ENCODE peak calls at places on chromosomes 2 and 18, in six cellular contexts. F is fibroblast of pulmonary artery, C is BJ, W is pancreas, H is tibial artery, Q is left ventricle myocardium inferior. G is an unnamed sample.

GRCh38 chr2:191150121-191150450 is 708 bp downstream of the STAT4 start:
- DNase-seq in C (no peak), H (no peak), W (no peak), F (no peak), Q (no peak), G (no peak)

GRCh38 chr2:36271266-36271665 is 84.3 kb upstream of the CRIM1 start:
- DNase-seq in H (no peak), Q (no peak), C (no peak), F (no peak), W (no peak), G (no peak)

GRCh38 chr2:73994544-73994831 is 9.8 kb downstream of the TET3 start:
- DNase-seq in C (no peak), W (no peak), F (no peak), Q (no peak), H (no peak), G (no peak)

GRCh38 chr2:128004509-128004908 is 23.4 kb downstream of the SAP130 start:
- DNase-seq in C (no peak), F (no peak), H (no peak), Q (no peak), W (no peak), G (no peak)

GRCh38 chr18:59959079-59959478 is 59.3 kb downstream of the PMAIP1 start:
- DNase-seq in C (no peak), H (no peak), W (no peak), F (no peak), Q (no peak), G (no peak)

GRCh38 chr18:55095579-55095978 is 136.3 kb upstream of the CCDC68 start:
- DNase-seq in Q (no peak), C (no peak), F (no peak), H (no peak), W (no peak), G (no peak)

GRCh38 chr18:45463433-45463832 is 151.8 kb upstream of the SLC14A2 start:
- DNase-seq in C (no peak), Q (no peak), F (no peak), W (no peak), H (no peak), G (no peak)

GRCh38 chr2:43227830-43228280 is 1.4 kb upstream of the ZFP36L2 start:
- DNase-seq in F (no peak), C (no peak), W (no peak), Q (no peak), H (no peak), G (no peak)

GRCh38 chr2:240450532-240451107 is 15.2 kb downstream of the GPC1 start:
- DNase-seq in H (no peak), F (no peak), C (no peak), Q (no peak), W (no peak), G (no peak)

GRCh38 chr2:10424051-10424450 is 24.1 kb downstream of the ODC1 start:
- DNase-seq in F (peak), W (no peak), Q (no peak), H (no peak), C (no peak), G (no peak)

GRCh38 chr2:162732946-162733698 is 105.4 kb downstream of the KCNH7 start:
- DNase-seq in Q (no peak), H (no peak), C (no peak), W (no peak), F (no peak), G (no peak)

GRCh38 chr2:190303642-190304041 is 16.0 kb downstream of the HIBCH start:
- DNase-seq in C (no peak), F (peak), Q (no peak), W (no peak), H (no peak), G (no peak)

GRCh38 chr18:27004056-27004829 is 138.7 kb upstream of the AQP4 start:
- DNase-seq in C (no peak), Q (no peak), W (no peak), H (no peak), F (peak), G (no peak)

GRCh38 chr2:173891315-173892037 is 73.7 kb downstream of the SP3 start:
- DNase-seq in F (no peak), H (no peak), C (no peak), Q (no peak), W (no peak), G (no peak)

GRCh38 chr18:50866765-50867164 is 12.2 kb upstream of the ME2 start:
- DNase-seq in F (peak), Q (no peak), W (no peak), C (no peak), H (no peak), G (no peak)

GRCh38 chr2:27915191-27915590 is 24.7 kb downstream of the BABAM2 start:
- DNase-seq in F (peak), W (no peak), Q (no peak), H (peak), C (no peak), G (no peak)

GRCh38 chr18:31399336-31400032 is 22.9 kb downstream of the DSG4 start:
- DNase-seq in C (no peak), W (no peak), Q (no peak), H (no peak), F (no peak), G (no peak)

GRCh38 chr2:46303822-46304221 is 6.6 kb downstream of the EPAS1 start:
- DNase-seq in H (no peak), F (no peak), Q (no peak), C (no peak), W (no peak), G (no peak)

GRCh38 chr2:96636772-96637171 is 1.3 kb downstream of the KANSL3 start:
- DNase-seq in F (no peak), W (no peak), H (no peak), C (no peak), Q (no peak), G (no peak)

GRCh38 chr2:202019689-202020450 is 13.8 kb upstream of the FZD7 start:
- DNase-seq in F (no peak), W (no peak), C (no peak), Q (peak), H (no peak), G (no peak)

GRCh38 chr2:19540739-19541503 is 182.5 kb upstream of the OSR1 start:
- DNase-seq in F (peak), W (no peak), H (no peak), Q (no peak), C (peak), G (peak)

GRCh38 chr2:190627881-190628412 is 20.9 kb upstream of the NAB1 start:
- DNase-seq in W (peak), C (no peak), H (no peak), F (peak), Q (peak), G (no peak)

GRCh38 chr2:127614246-127614645 is 31.7 kb upstream of the GPR17 start:
- DNase-seq in F (no peak), H (no peak), W (no peak), C (no peak), Q (no peak), G (no peak)

GRCh38 chr2:225766431-225766830 is 366.9 kb downstream of the NYAP2 start:
- DNase-seq in Q (no peak), W (no peak), H (no peak), F (peak), C (no peak), G (no peak)

GRCh38 chr2:177254433-177255226 is 9.9 kb downstream of the NFE2L2 start:
- DNase-seq in H (no peak), W (peak), Q (no peak), C (no peak), F (peak), G (no peak)

GRCh38 chr2:47510745-47511144 is 107.8 kb downstream of the MSH2 start:
- DNase-seq in Q (no peak), W (no peak), H (no peak), F (no peak), C (no peak), G (no peak)

GRCh38 chr2:240934701-240935100 is 28.6 kb downstream of the CROCC2 start:
- DNase-seq in H (peak), C (no peak), F (no peak), W (peak), Q (no peak), G (no peak)

GRCh38 chr2:111990856-111991255 is 64.2 kb upstream of the TMEM87B start:
- DNase-seq in W (no peak), C (no peak), Q (no peak), F (no peak), H (no peak), G (no peak)

GRCh38 chr2:152720794-152721193 is 2.4 kb downstream of the ARL6IP6 start:
- DNase-seq in W (no peak), Q (no peak), C (no peak), H (no peak), F (no peak), G (no peak)

GRCh38 chr2:230319211-230319862 is 7.7 kb upstream of the SP140L start:
- DNase-seq in F (no peak), W (no peak), Q (no peak), H (no peak), C (no peak), G (no peak)

DNA sequence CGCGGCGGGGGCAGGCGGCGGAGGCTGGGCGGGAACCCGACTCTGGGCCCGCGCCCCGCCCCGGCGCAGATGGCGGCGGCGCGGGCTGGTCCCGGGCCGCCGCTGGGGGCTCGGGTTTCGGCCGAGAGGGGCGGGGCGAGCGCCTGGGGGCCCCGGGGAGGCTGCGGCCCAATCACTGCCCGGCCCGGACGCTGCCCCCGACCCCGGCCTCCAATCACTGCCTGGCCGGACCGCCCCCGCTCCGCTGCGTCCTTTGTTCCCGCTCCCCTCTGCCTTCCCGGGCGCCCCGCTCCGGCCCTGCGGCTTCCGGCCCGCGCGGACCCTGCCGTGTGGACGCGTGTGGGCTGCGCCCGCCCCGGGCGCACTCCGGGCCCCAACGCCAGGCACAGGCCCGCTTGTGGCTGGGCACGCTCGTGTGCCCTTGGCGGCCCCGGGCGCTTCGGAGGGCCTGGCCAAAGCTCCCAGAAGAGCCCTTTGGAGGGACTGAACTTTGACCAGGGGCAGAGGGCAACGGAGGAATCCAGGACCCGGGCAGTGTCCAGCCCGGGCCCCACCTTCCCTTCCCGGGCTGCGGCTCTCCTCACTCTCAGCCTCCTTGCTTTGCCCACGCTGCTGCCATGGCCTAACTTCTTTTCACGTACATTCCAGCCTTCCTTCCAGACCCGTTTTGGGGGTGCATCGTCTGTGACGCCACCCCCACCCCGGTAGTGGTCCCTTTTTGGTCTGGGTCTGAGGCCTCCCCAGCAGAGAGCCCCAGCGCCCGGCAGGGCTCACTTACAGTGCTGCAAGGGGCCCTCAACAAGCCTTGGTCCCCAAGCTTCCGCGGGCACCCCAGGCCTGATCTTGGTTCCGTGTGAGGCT is 27.1 kb upstream of the PTMA start:
- DNase-seq in H (peak), Q (peak), C (no peak), W (peak), F (peak), G (no peak)
- TF ChIP-seq CTCF in H (no peak), Q (no peak), C (no peak), W (no peak), F (no peak), G (no peak)

GRCh38 chr2:17752281-17752680 is 1.3 kb downstream of the SMC6 start:
- DNase-seq in Q (no peak), W (no peak), H (no peak), F (no peak), C (no peak), G (no peak)
- H3K4me3 ChIP-seq in Q (peak), W (no peak), H (no peak), F (peak), C (no peak), G (peak)

GRCh38 chr2:196845371-196845770 is 36.2 kb upstream of the C2orf66 start:
- DNase-seq in F (no peak), C (no peak), Q (no peak), W (no peak), H (no peak), G (no peak)

GRCh38 chr2:196846295-196846694 is 37.1 kb upstream of the C2orf66 start:
- DNase-seq in C (no peak), H (no peak), W (no peak), F (no peak), Q (no peak), G (no peak)

GRCh38 chr2:196853301-196854087 is 44.3 kb upstream of the C2orf66 start:
- DNase-seq in W (no peak), F (no peak), C (no peak), Q (no peak), H (no peak), G (no peak)

GRCh38 chr2:196851068-196851467 is 41.9 kb upstream of the C2orf66 start:
- DNase-seq in Q (no peak), C (no peak), F (no peak), H (no peak), W (no peak), G (no peak)

GRCh38 chr2:196849895-196850294 is 40.7 kb upstream of the C2orf66 start:
- DNase-seq in W (no peak), C (no peak), Q (no peak), F (peak), H (no peak), G (no peak)
- TF ChIP-seq CTCF in W (no peak), C (peak), Q (peak), F (peak), H (no peak), G (peak)

DNA sequence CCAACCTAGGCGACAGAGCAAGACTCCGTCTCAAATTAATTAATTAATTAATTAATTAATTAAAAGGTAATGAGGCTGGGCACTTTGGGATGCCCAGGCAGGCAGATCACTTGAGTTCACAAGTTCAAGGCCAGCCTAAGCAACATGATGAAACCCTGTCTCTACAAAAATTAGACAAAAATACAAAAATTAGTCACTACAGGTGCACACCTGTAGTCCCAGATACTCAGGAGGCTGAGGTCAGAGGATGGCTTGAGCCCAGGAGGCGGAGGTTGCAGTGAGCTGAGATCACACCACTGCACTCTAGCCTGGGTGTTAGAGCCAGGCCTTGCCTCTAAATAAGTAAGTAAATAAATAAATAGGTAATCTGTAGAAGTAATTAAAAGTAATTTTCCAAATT is 6.8 kb downstream of the SF3B1 start:
- DNase-seq in F (no peak), H (no peak), C (no peak), W (no peak), Q (no peak), G (no peak)
- H3K4me3 ChIP-seq in F (no peak), H (no peak), C (no peak), W (no peak), Q (no peak), G (no peak)

GRCh38 chr18:25176516-25177042 is 175.4 kb downstream of the ZNF521 start:
- DNase-seq in C (no peak), F (no peak), H (no peak), Q (no peak), W (no peak), G (no peak)
- TF ChIP-seq CTCF in C (no peak), F (no peak), H (no peak), Q (no peak), W (no peak), G (no peak)

GRCh38 chr2:219284501-219285347 is 5.6 kb downstream of the DNAJB2 start:
- DNase-seq in F (no peak), H (no peak), W (no peak), Q (no peak), C (no peak), G (no peak)

GRCh38 chr2:219285348-219285685 is 6.2 kb downstream of the DNAJB2 start:
- DNase-seq in H (no peak), Q (no peak), W (no peak), C (no peak), F (no peak), G (no peak)

GRCh38 chr2:219287569-219288265 is 8.6 kb downstream of the DNAJB2 start:
- DNase-seq in W (no peak), Q (no peak), C (no peak), F (no peak), H (no peak), G (no peak)

GRCh38 chr2:219286436-219287115 is 7.4 kb downstream of the DNAJB2 start:
- DNase-seq in C (no peak), Q (no peak), W (no peak), F (no peak), H (no peak), G (no peak)

DNA sequence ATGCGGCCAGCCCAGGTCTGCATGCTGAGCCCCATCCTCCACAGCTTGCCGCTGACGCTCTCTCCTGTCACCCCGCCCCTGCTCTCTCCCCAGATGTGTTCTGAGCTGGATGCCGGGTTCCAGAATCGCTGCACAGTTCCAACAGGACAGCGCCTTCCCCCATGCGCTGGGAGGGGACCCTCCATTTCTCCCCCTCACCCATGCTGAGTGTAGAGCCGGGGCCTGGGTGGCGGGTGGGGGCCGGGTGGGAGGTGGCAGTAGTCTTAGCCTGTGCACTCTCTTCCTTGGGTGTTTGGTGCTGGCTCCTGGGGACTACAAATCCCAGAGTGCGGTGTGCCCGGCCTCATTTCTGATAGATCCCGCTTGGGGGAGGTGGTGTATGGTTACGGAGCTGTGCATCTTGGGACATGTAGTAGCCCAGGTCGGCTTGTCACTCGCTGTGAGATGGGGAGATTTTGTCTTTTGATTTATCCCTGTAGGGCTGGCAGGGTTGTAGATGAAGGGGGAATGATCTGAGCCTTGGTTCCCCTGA is 6.8 kb downstream of the DNAJB2 start:
- DNase-seq in W (no peak), H (no peak), Q (no peak), F (peak), C (no peak), G (no peak)
- H3K4me3 ChIP-seq in W (no peak), H (no peak), Q (no peak), F (no peak), C (no peak), G (peak)

DNA sequence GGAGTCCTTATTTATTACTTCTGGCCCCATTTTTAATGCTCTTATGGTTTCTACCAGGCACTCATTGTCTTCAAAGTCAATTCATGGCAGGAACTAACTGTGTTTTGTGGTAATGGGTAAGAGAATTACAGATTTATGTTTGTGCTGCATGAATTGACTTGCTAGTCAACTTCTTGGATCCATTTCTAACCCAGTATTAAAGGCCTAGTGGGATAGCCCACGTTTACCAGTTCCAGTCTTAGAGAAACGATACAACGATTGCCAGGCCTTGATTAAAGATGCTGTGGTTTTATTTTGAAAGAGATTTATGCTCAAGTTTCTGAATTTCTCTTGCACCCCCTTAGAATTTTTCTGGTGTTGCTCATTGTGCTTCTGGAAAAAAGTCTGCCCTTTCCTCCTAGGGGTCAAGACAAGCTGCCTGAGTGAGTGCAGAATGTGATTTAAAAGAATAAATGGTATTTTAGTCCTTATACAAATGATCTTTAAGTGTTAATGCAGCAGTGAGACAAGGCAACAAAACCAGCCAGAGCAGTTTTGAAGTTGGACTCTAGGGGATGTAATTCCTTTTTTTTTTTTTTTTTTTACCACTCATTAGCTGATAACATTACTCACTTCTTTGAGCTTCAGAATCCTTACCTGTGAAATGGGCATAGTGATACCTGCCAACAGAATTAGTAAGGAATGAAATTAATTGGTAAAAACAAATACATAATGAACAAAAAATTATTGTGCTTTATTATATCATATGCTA is 101.5 kb downstream of the ARHGAP15 start:
- DNase-seq in H (no peak), Q (no peak), W (no peak), C (no peak), F (no peak), G (no peak)
- TF ChIP-seq CTCF in H (no peak), Q (no peak), W (no peak), C (no peak), F (no peak), G (no peak)